ENCODE peak calls at places on chromosomes 5 and 9, in five cellular contexts. F is astrocyte of the spinal cord; D is upper lobe of right lung; M is transverse colon; T is CD4-positive, alpha-beta memory T cell. Q is an unnamed sample.

GRCh38 chr5:14166437-14166836 is 23.3 kb downstream of the TRIO start:
- DNase-seq in F (no peak), D (no peak), M (no peak), T (no peak), Q (no peak)

GRCh38 chr5:176528301-176528700 is 8.9 kb downstream of the RNF44 start:
- DNase-seq in F (no peak), D (no peak), M (no peak), T (no peak), Q (no peak)

GRCh38 chr9:98861881-98862501 is 54.5 kb downstream of the GALNT12 start:
- DNase-seq in F (peak; percentile 77), D (no peak), M (no peak), T (no peak), Q (no peak)

GRCh38 chr5:53438486-53439472 is 41.6 kb upstream of the FST start:
- DNase-seq in F (peak; percentile 32), D (no peak), M (no peak), T (no peak), Q (no peak)

GRCh38 chr9:89801723-89802680 is 197.2 kb downstream of the GADD45G start:
- DNase-seq in F (no peak), D (no peak), M (no peak), T (no peak), Q (no peak)

GRCh38 chr9:73219985-73220626 is 68.4 kb downstream of the ANXA1 start:
- DNase-seq in F (peak; percentile 63), D (no peak), M (no peak), T (no peak), Q (no peak)

GRCh38 chr9:121958530-121958929 is 134.6 kb downstream of the TTLL11 start:
- DNase-seq in F (no peak), D (no peak), M (no peak), T (no peak), Q (no peak)

GRCh38 chr9:119698535-119698934 is 329.3 kb upstream of the BRINP1 start:
- DNase-seq in F (no peak), D (no peak), M (no peak), T (no peak), Q (no peak)

GRCh38 chr5:113132579-113132978 is 156.0 kb downstream of the DCP2 start:
- DNase-seq in F (no peak), D (no peak), M (no peak), T (no peak), Q (no peak)

GRCh38 chr9:4012446-4012845 is 287.4 kb downstream of the GLIS3 start:
- DNase-seq in F (peak; percentile 65), D (no peak), M (no peak), T (no peak), Q (no peak)

GRCh38 chr9:114314881-114315722 is 7.8 kb upstream of the ORM1 start:
- DNase-seq in F (no peak), D (peak; percentile 71), M (no peak), T (no peak), Q (no peak)

GRCh38 chr9:114811969-114812636 is 6.3 kb upstream of the TNFSF15 start:
- DNase-seq in F (no peak), D (no peak), M (no peak), T (no peak), Q (no peak)

GRCh38 chr5:139341187-139341688 is 416 bp upstream of the PAIP2 start:
- DNase-seq in F (no peak), D (no peak), M (no peak), T (no peak), Q (no peak)

GRCh38 chr5:128271859-128272446 is 188.4 kb downstream of the SLC12A2 start:
- DNase-seq in F (peak; percentile 82), D (no peak), M (no peak), T (no peak), Q (no peak)

GRCh38 chr9:134536931-134537330 is 104.7 kb upstream of the COL5A1 start:
- DNase-seq in F (no peak), D (no peak), M (no peak), T (no peak), Q (no peak)

GRCh38 chr5:94442971-94443370 is 175.4 kb downstream of the KIAA0825 start:
- DNase-seq in F (no peak), D (no peak), M (no peak), T (no peak), Q (no peak)

GRCh38 chr9:129326061-129327005 is 148.3 kb upstream of the IER5L start:
- DNase-seq in F (no peak), D (no peak), M (no peak), T (no peak), Q (no peak)

GRCh38 chr5:138352071-138352721 is at the start of gene KDM3B:
- DNase-seq in F (peak; percentile 90), D (peak; percentile 94), M (peak; percentile 91), T (peak; percentile 95), Q (peak; percentile 95)

GRCh38 chr5:9498541-9499497 is 47.1 kb downstream of the SEMA5A start:
- DNase-seq in F (peak; percentile 39), D (no peak), M (no peak), T (no peak), Q (no peak)

GRCh38 chr5:82425591-82425990 is 147.4 kb upstream of the RPS23 start:
- DNase-seq in F (no peak), D (no peak), M (no peak), T (no peak), Q (no peak)

GRCh38 chr5:107369622-107370021 is 301.1 kb downstream of the EFNA5 start:
- DNase-seq in F (no peak), D (no peak), M (no peak), T (no peak), Q (no peak)

GRCh38 chr5:138489705-138490104 is 24.4 kb downstream of the EGR1 start:
- DNase-seq in F (no peak), D (no peak), M (no peak), T (no peak), Q (no peak)

GRCh38 chr9:70205366-70206020 is 53.3 kb upstream of the SMC5 start:
- DNase-seq in F (peak; percentile 25), D (no peak), M (no peak), T (no peak), Q (no peak)

GRCh38 chr9:123026425-123026824 is 7.0 kb upstream of the GPR21 start:
- DNase-seq in F (no peak), D (no peak), M (no peak), T (no peak), Q (no peak)

DNA sequence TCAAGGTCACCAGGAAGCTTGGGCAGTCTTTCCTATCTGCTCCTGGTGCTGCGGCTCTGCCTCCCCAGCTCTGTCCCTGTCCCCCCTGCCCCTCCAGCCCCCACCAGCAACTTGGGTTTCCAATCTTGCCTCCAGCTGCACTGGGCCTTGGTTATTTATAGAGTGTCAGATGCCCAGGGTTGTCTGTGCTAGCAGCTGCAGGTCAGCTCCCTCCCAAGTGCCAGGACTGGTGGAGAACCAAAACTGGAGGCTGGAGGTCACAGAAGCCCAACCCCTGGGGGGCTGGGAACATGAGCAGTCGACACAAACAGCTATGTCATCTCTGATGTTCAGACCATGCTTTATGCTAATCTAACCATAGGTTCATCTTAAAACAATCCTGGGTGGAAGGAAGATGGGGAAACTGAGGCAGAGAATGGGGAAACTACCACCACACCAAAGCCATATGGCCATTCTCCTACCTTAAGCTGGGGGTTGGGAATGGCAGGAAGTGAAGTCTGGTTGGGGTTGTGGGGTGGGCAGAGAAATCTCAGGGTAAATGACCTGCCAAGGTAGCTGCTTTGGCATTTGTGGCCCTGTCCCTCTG is 1.7 kb downstream of the TPM2 start:
- DNase-seq in F (no peak), D (no peak), M (no peak), T (no peak), Q (no peak)
- H3K4me3 ChIP-seq in F (peak overlapping the region; percentile 87), D (peak overlapping the region; percentile 76), M (peak overlapping the region; percentile 52), T (no peak overlapping the region), Q (no peak overlapping the region)

GRCh38 chr9:76741524-76741923 is 22.7 kb upstream of the PCA3 start:
- DNase-seq in F (no peak), D (no peak), M (no peak), T (no peak), Q (no peak)
- H3K4me3 ChIP-seq in F (no peak overlapping the region), D (no peak overlapping the region), M (no peak overlapping the region), T (no peak overlapping the region), Q (no peak overlapping the region)

GRCh38 chr5:173902743-173903142 is 14.6 kb downstream of the CPEB4 start:
- DNase-seq in F (no peak), D (no peak), M (no peak), T (no peak), Q (no peak)

GRCh38 chr5:173896631-173897030 is 8.5 kb downstream of the CPEB4 start:
- DNase-seq in F (no peak), D (no peak), M (no peak), T (no peak), Q (no peak)

GRCh38 chr5:173903396-173904140 is 15.4 kb downstream of the CPEB4 start:
- DNase-seq in F (no peak), D (no peak), M (no peak), T (no peak), Q (no peak)

GRCh38 chr5:173902334-173902733 is 14.2 kb downstream of the CPEB4 start:
- DNase-seq in F (no peak), D (no peak), M (no peak), T (no peak), Q (no peak)

DNA sequence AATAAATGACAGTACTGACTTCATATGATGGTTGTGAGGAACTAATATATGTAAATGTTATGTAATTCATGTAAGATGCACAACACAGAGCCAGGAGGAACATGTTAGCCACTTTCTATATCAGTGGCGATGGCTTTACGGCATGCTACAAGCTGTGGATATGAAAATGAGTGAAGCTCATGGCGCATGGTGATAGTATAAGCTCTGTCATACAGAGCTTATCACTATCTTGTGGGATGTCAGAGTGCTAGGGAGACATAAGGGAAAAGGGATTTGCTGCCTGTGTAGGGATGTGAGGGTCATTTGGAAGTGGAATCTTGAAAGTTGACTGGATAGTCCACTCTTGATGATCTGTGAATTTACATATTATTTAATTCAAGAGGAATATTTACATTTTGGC is 13.6 kb downstream of the CPEB4 start:
- DNase-seq in F (no peak), D (no peak), M (no peak), T (no peak), Q (no peak)
- H3K4me3 ChIP-seq in F (no peak overlapping the region), D (no peak overlapping the region), M (no peak overlapping the region), T (no peak overlapping the region), Q (no peak overlapping the region)

GRCh38 chr9:137441289-137441934 is at the start of gene ENTPD8:
- DNase-seq in F (no peak), D (peak; percentile 83), M (peak; percentile 89), T (no peak), Q (no peak)
- H3K4me3 ChIP-seq in F (no peak within 1 kb of the TSS), D (peak within 1 kb of the TSS; percentile 41), M (peak within 1 kb of the TSS; percentile 43), T (no peak within 1 kb of the TSS), Q (no peak within 1 kb of the TSS)

DNA sequence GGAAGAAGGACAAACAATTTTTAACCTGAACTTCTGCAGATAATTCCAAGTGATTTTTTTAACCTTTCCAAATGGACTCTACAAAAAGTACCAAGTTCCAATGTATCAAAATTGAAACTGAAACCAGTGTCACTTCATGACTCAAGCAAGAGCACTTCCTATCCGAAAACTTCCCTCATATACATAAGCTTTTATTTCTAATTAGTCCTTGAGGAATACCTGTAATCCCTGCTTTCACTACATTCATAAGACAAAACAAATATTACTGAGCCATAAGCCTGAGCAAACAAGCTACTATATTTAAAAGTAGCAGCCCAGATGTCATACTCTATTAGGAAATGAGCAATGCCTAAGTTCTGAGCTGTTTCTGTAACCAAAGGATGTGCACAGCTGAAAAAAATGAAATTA is 224.4 kb downstream of the EBF1 start:
- DNase-seq in F (peak; percentile 37), D (no peak), M (no peak), T (no peak), Q (no peak)
- H3K4me3 ChIP-seq in F (no peak overlapping the region), D (peak overlapping the region; percentile 27), M (peak overlapping the region; percentile 24), T (peak overlapping the region; percentile 11), Q (peak overlapping the region; percentile 6)

Q was measured in CD8-positive, alpha-beta memory T cell.